ENCODE peak calls at places on chromosomes 13 and 19, in eight cellular contexts. M is stimulated activated CD4-positive, alpha-beta T cell treated with anti-CD3 and anti-CD28 coated beads, Interleukin-4, amount 100 ng/mL, for 48 hours; S is hypothalamus; W is progenitor cell of endocrine pancreas; O is stomach; A is HCT116; U is cardiac fibroblast; B is mammary epithelial cell. D is an unnamed sample.

GRCh38 chr19:41323023-41323422 is 13.1 kb downstream of the CCDC97 start:
- DNase-seq in O (no peak), A (no peak), W (no peak), M (no peak), U (peak), S (no peak), B (no peak), D (no peak)

GRCh38 chr13:31114641-31115040 is 47.1 kb downstream of the HSPH1 start:
- DNase-seq in U (no peak), B (no peak), O (no peak), W (no peak), S (no peak), M (no peak), A (no peak), D (no peak)

GRCh38 chr19:12770922-12771321 is 4.4 kb downstream of the HOOK2 start:
- DNase-seq in O (no peak), B (no peak), S (no peak), M (no peak), W (no peak), A (no peak), U (no peak), D (no peak)

GRCh38 chr13:58144616-58145015 is 513.1 kb downstream of the PCDH17 start:
- DNase-seq in M (no peak), B (no peak), A (no peak), O (no peak), S (no peak), U (no peak), W (no peak), D (no peak)

GRCh38 chr19:15438577-15438976 is 11.2 kb downstream of the WIZ start:
- DNase-seq in W (no peak), U (no peak), O (no peak), B (no peak), S (no peak), M (no peak), A (no peak), D (no peak)

GRCh38 chr13:41130356-41130755 is 2.2 kb downstream of the KBTBD6 start:
- DNase-seq in B (no peak), U (peak), A (no peak), M (no peak), O (no peak), S (no peak), W (no peak), D (no peak)

GRCh38 chr19:7238091-7238490 is 56.1 kb downstream of the INSR start:
- DNase-seq in U (no peak), A (no peak), B (no peak), O (no peak), W (no peak), S (no peak), M (no peak), D (no peak)

GRCh38 chr13:107864543-107865460 is 350.5 kb downstream of the LIG4 start:
- DNase-seq in A (no peak), B (peak), M (no peak), U (peak), W (peak), O (no peak), S (peak), D (peak)

GRCh38 chr13:59877933-59878332 is 285.8 kb downstream of the DIAPH3 start:
- DNase-seq in U (peak), S (no peak), O (no peak), M (no peak), B (peak), A (no peak), W (no peak), D (no peak)

GRCh38 chr19:44671400-44671799 is at the start of gene CEACAM19:
- DNase-seq in O (no peak), M (no peak), W (no peak), S (no peak), U (peak), B (peak), A (no peak), D (no peak)

GRCh38 chr19:14021474-14021873 is 6.5 kb upstream of the RLN3 start:
- DNase-seq in S (no peak), O (no peak), M (no peak), A (no peak), U (no peak), B (no peak), W (no peak), D (no peak)

GRCh38 chr13:71374471-71375041 is 492.4 kb downstream of the DACH1 start:
- DNase-seq in S (no peak), M (no peak), A (no peak), O (no peak), B (no peak), W (no peak), U (peak), D (no peak)

GRCh38 chr13:114143806-114144605 is 11.6 kb upstream of the RASA3 start:
- DNase-seq in U (no peak), B (no peak), W (no peak), A (peak), O (no peak), S (no peak), M (no peak), D (peak)

GRCh38 chr19:10503002-10503789 is at the start of gene KEAP1:
- DNase-seq in W (no peak), M (peak), B (no peak), A (no peak), O (peak), U (peak), S (peak), D (no peak)

GRCh38 chr13:20356437-20356836 is 124.3 kb upstream of the GJB6 start:
- DNase-seq in B (no peak), M (no peak), S (no peak), U (no peak), O (no peak), W (no peak), A (no peak), D (no peak)

GRCh38 chr19:55642153-55643002 is 1.1 kb upstream of the ZNF581 start:
- DNase-seq in A (no peak), U (peak), B (no peak), O (peak), M (no peak), S (no peak), W (no peak), D (no peak)

GRCh38 chr19:29054886-29055675 is 157.9 kb downstream of the UQCRFS1 start:
- DNase-seq in B (no peak), M (no peak), W (no peak), A (no peak), S (no peak), O (no peak), U (no peak), D (no peak)

GRCh38 chr13:95678967-95679366 is 2.0 kb downstream of the DNAJC3 start:
- DNase-seq in B (no peak), A (no peak), M (no peak), S (no peak), W (no peak), O (no peak), U (no peak), D (no peak)

GRCh38 chr13:100645382-100645781 is 29.2 kb downstream of the TMTC4 start:
- DNase-seq in U (no peak), O (no peak), M (no peak), A (no peak), W (no peak), S (no peak), B (no peak), D (no peak)

GRCh38 chr13:111663505-111663904 is 343.1 kb downstream of the TEX29 start:
- DNase-seq in A (no peak), O (no peak), B (no peak), U (no peak), W (peak), S (no peak), M (no peak), D (no peak)